ENCODE peak calls at places on chromosome 4, in ten cellular contexts. Z is activated T-helper 1 cell treated with anti-CD3 and anti-CD28 coated beads, Interleukin-2, amount 50 U/mL, for 16 hours; R is SW 1271; H is iPS DF 6.9; J is Calu3; V is NCI-H1417; B is bronchial epithelial cell; E is lung microvascular endothelial cell; F is substantia nigra; L is AG08395. S is an unnamed sample.

GRCh38 chr4:18021470-18021719 is 160 bp downstream of the LCORL start:
- DNase-seq in Z (no peak), R (no peak), H (no peak), J (no peak), V (peak; percentile 55), B (no peak), E (no peak), F (no peak), L (peak; percentile 7), S (no peak)

GRCh38 chr4:37628977-37629609 is 57.1 kb downstream of the RELL1 start:
- DNase-seq in Z (no peak), R (peak; percentile 1), H (no peak), J (peak; percentile 21), V (no peak), B (peak; percentile 55), E (no peak), F (no peak), L (peak; percentile 93), S (no peak)

GRCh38 chr4:54165438-54165837 is 63.7 kb upstream of the PDGFRA start:
- DNase-seq in Z (no peak), R (peak; percentile 1), H (no peak), J (no peak), V (no peak), B (peak; percentile 81), E (no peak), F (no peak), L (peak; percentile 93), S (no peak)

GRCh38 chr4:150583287-150584197 is 1.6 kb downstream of the MAB21L2 start:
- DNase-seq in Z (no peak), R (no peak), H (no peak), J (no peak), V (no peak), B (no peak), E (peak; percentile 69), F (no peak), L (no peak), S (no peak)

GRCh38 chr4:54695359-54696149 is 37.8 kb downstream of the KIT start:
- DNase-seq in Z (no peak), R (no peak), H (no peak), J (no peak), V (no peak), B (no peak), E (no peak), F (no peak), L (no peak), S (no peak)

GRCh38 chr4:10569491-10569890 is 112.3 kb upstream of the ZNF518B start:
- DNase-seq in Z (no peak), R (no peak), H (no peak), J (no peak), V (no peak), B (no peak), E (no peak), F (no peak), L (no peak), S (no peak)

GRCh38 chr4:1488831-1489638 is 82.8 kb upstream of the NKX1-1 start:
- DNase-seq in Z (no peak), R (no peak), H (no peak), J (no peak), V (no peak), B (no peak), E (no peak), F (no peak), L (no peak), S (no peak)

GRCh38 chr4:141435446-141436225 is 200.7 kb upstream of the IL15 start:
- DNase-seq in Z (no peak), R (no peak), H (no peak), J (no peak), V (no peak), B (peak; percentile 44), E (no peak), F (no peak), L (peak; percentile 29), S (no peak)

GRCh38 chr4:174749091-174749490 is 80.0 kb downstream of the GLRA3 start:
- DNase-seq in Z (no peak), R (no peak), H (no peak), J (no peak), V (no peak), B (no peak), E (no peak), F (no peak), L (no peak), S (no peak)

GRCh38 chr4:127370495-127371069 is 262.2 kb upstream of the INTU start:
- DNase-seq in Z (no peak), R (no peak), H (no peak), J (peak; percentile 34), V (no peak), B (no peak), E (no peak), F (no peak), L (no peak), S (no peak)

GRCh38 chr4:186554485-186554884 is 882 bp downstream of the MTNR1A start:
- DNase-seq in Z (no peak), R (no peak), H (no peak), J (peak; percentile 42), V (no peak), B (peak; percentile 48), E (no peak), F (no peak), L (peak; percentile 28), S (no peak)

GRCh38 chr4:172390341-172390740 is 577.1 kb downstream of the GALNTL6 start:
- DNase-seq in Z (no peak), R (no peak), H (no peak), J (no peak), V (no peak), B (peak; percentile 93), E (no peak), F (no peak), L (no peak), S (no peak)

GRCh38 chr4:183596056-183596757 is 62.8 kb downstream of the RWDD4 start:
- DNase-seq in Z (no peak), R (no peak), H (no peak), J (no peak), V (no peak), B (peak; percentile 37), E (no peak), F (no peak), L (no peak), S (no peak)

GRCh38 chr4:42515156-42515884 is 118.0 kb downstream of the SHISA3 start:
- DNase-seq in Z (no peak), R (no peak), H (no peak), J (no peak), V (no peak), B (no peak), E (no peak), F (no peak), L (peak; percentile 2), S (no peak)

GRCh38 chr4:93835929-93836328 is 7.4 kb downstream of the ATOH1 start:
- DNase-seq in Z (no peak), R (no peak), H (no peak), J (no peak), V (no peak), B (no peak), E (no peak), F (no peak), L (no peak), S (no peak)

GRCh38 chr4:141346144-141346543 is 125.4 kb downstream of the ZNF330 start:
- DNase-seq in Z (no peak), R (no peak), H (no peak), J (no peak), V (peak; percentile 28), B (peak; percentile 59), E (peak; percentile 76), F (peak; percentile 11), L (peak; percentile 77), S (no peak)

GRCh38 chr4:174460684-174461083 is 61.6 kb downstream of the HPGD start:
- DNase-seq in Z (no peak), R (no peak), H (no peak), J (no peak), V (no peak), B (peak; percentile 68), E (no peak), F (no peak), L (no peak), S (no peak)

GRCh38 chr4:8428288-8429097 is 12.0 kb downstream of the ACOX3 start:
- DNase-seq in Z (peak; percentile 89), R (peak; percentile 34), H (peak; percentile 43), J (peak; percentile 91), V (peak; percentile 92), B (peak; percentile 61), E (peak; percentile 93), F (peak; percentile 90), L (peak; percentile 98), S (peak; percentile 85)

GRCh38 chr4:169345207-169345788 is 74.5 kb upstream of the SH3RF1 start:
- DNase-seq in Z (no peak), R (no peak), H (no peak), J (no peak), V (no peak), B (peak; percentile 86), E (peak; percentile 11), F (peak; percentile 60), L (peak; percentile 83), S (peak; percentile 39)

GRCh38 chr4:4542824-4543485 is 1.1 kb upstream of the STX18 start:
- DNase-seq in Z (no peak), R (no peak), H (no peak), J (no peak), V (no peak), B (no peak), E (no peak), F (no peak), L (no peak), S (no peak)

GRCh38 chr4:6393544-6394475 is 78.6 kb downstream of the PPP2R2C start:
- DNase-seq in Z (no peak), R (no peak), H (no peak), J (peak; percentile 22), V (no peak), B (no peak), E (no peak), F (no peak), L (no peak), S (no peak)

GRCh38 chr4:33924239-33924638 is 2320.1 kb downstream of the ARAP2 start:
- DNase-seq in Z (no peak), R (no peak), H (no peak), J (no peak), V (no peak), B (peak; percentile 57), E (no peak), F (no peak), L (peak; percentile 12), S (no peak)

GRCh38 chr4:56575820-56576429 is 70.3 kb downstream of the ARL9 start:
- DNase-seq in Z (no peak), R (no peak), H (no peak), J (no peak), V (peak; percentile 8), B (peak; percentile 52), E (peak; percentile 52), F (no peak), L (peak; percentile 52), S (no peak)

GRCh38 chr4:105265689-105266088 is 119.0 kb downstream of the TET2 start:
- DNase-seq in Z (no peak), R (no peak), H (no peak), J (no peak), V (no peak), B (no peak), E (no peak), F (no peak), L (no peak), S (no peak)

GRCh38 chr4:40335508-40335860 is 351 bp downstream of the CHRNA9 start:
- DNase-seq in Z (no peak), R (no peak), H (no peak), J (no peak), V (no peak), B (peak; percentile 63), E (no peak), F (no peak), L (peak; percentile 74), S (no peak)

GRCh38 chr4:1960170-1960825 is 48.5 kb downstream of the NELFA start:
- DNase-seq in Z (no peak), R (no peak), H (no peak), J (no peak), V (no peak), B (peak; percentile 22), E (no peak), F (no peak), L (peak; percentile 8), S (no peak)

GRCh38 chr4:26228883-26229282 is 91.9 kb upstream of the RBPJ start:
- DNase-seq in Z (no peak), R (no peak), H (no peak), J (no peak), V (no peak), B (no peak), E (no peak), F (no peak), L (no peak), S (no peak)

GRCh38 chr4:81198609-81199008 is 16.4 kb downstream of the PRKG2 start:
- DNase-seq in Z (no peak), R (no peak), H (no peak), J (no peak), V (no peak), B (no peak), E (no peak), F (no peak), L (no peak), S (no peak)